ENCODE peak calls at places on chromosomes 7 and 10, in five cellular contexts. L is NCI-H1694 treated with DMSO at 0.1 percent for 48 hours; S is activated effector memory CD4-positive, alpha-beta T cell treated with Interleukin-2 at 50 U/mL for 16 hours; A is NCI-H1105; O is stimulated activated CD4-positive, alpha-beta T cell treated with anti-CD3 and anti-CD28 coated beads, TNF-alpha, amount 100 ng/mL, for 1 hour. E is an unnamed sample.

GRCh38 chr7:27198871-27199801 is 755 bp downstream of the HOXA13 start:
- DNase-seq in O (no peak), L (peak), S (no peak), A (peak), E (no peak)

GRCh38 chr7:49597805-49598204 is 175.6 kb upstream of the VWC2 start:
- DNase-seq in O (no peak), S (no peak), A (no peak), L (no peak), E (no peak)

GRCh38 chr7:134691820-134692705 is 45.4 kb downstream of the BPGM start:
- DNase-seq in A (no peak), L (no peak), O (no peak), S (no peak), E (no peak)

GRCh38 chr10:76954838-76955237 is 682.8 kb downstream of the KCNMA1 start:
- DNase-seq in O (no peak), L (no peak), S (no peak), A (no peak), E (no peak)

GRCh38 chr7:15309891-15310290 is 251.9 kb downstream of the AGMO start:
- DNase-seq in O (no peak), S (no peak), A (no peak), L (no peak), E (no peak)

GRCh38 chr10:65742851-65743250 is 1183.0 kb upstream of the LRRTM3 start:
- DNase-seq in A (no peak), S (no peak), L (no peak), O (no peak), E (no peak)

GRCh38 chr10:110368556-110368955 is 63.8 kb upstream of the SMNDC1 start:
- DNase-seq in O (no peak), L (no peak), S (no peak), A (no peak), E (no peak)

GRCh38 chr7:51187941-51188340 is 128.7 kb downstream of the COBL start:
- DNase-seq in L (peak), O (no peak), S (no peak), A (no peak), E (no peak)

GRCh38 chr7:80133361-80134104 is 1.1 kb upstream of the GNAI1 start:
- DNase-seq in L (no peak), S (no peak), A (no peak), O (no peak), E (no peak)

GRCh38 chr10:132447446-132448247 is 50.6 kb downstream of the PWWP2B start:
- DNase-seq in S (peak), O (peak), A (no peak), L (no peak), E (peak)

GRCh38 chr10:113961261-113961938 is 82.3 kb upstream of the ADRB1 start:
- DNase-seq in L (no peak), A (no peak), O (peak), S (peak), E (no peak)

GRCh38 chr10:110794808-110795207 is 76.9 kb upstream of the PDCD4 start:
- DNase-seq in L (no peak), O (no peak), S (no peak), A (peak), E (no peak)